ENCODE peak calls at places on chromosomes 16 and 17, in eight cellular contexts. J, I, P, V, R, E, B and H are unnamed samples.

GRCh38 chr17:9038380-9038779 is 17.1 kb downstream of the NTN1 start:
- DNase-seq in J (no peak), I (no peak), P (no peak), V (no peak), R (no peak), E (no peak), B (no peak), H (no peak)

GRCh38 chr16:77896357-77896972 is 108.1 kb downstream of the VAT1L start:
- DNase-seq in J (peak), I (peak), P (no peak), V (no peak), R (no peak), E (no peak), B (no peak), H (no peak)

GRCh38 chr16:85989863-85990643 is 91.1 kb downstream of the IRF8 start:
- DNase-seq in J (no peak), I (peak), P (no peak), V (no peak), R (no peak), E (no peak), B (peak), H (no peak)

GRCh38 chr17:82215095-82215971 is 2.7 kb upstream of the CCDC57 start:
- DNase-seq in J (peak), I (peak), P (no peak), V (no peak), R (no peak), E (peak), B (peak), H (no peak)

GRCh38 chr16:25073849-25074248 is 37.7 kb upstream of the LCMT1 start:
- DNase-seq in J (no peak), I (no peak), P (no peak), V (no peak), R (no peak), E (no peak), B (peak), H (no peak)

GRCh38 chr17:17706140-17707060 is 25.1 kb downstream of the RAI1 start:
- DNase-seq in J (no peak), I (no peak), P (no peak), V (no peak), R (no peak), E (peak), B (no peak), H (no peak)

GRCh38 chr16:84308120-84308519 is 13.4 kb downstream of the WFDC1 start:
- DNase-seq in J (peak), I (peak), P (no peak), V (no peak), R (no peak), E (peak), B (peak), H (no peak)

GRCh38 chr17:73929860-73930430 is 273.5 kb upstream of the RPL38 start:
- DNase-seq in J (no peak), I (no peak), P (no peak), V (no peak), R (no peak), E (no peak), B (no peak), H (no peak)

GRCh38 chr17:35725917-35726608 is 5.4 kb upstream of the RASL10B start:
- DNase-seq in J (no peak), I (no peak), P (no peak), V (no peak), R (no peak), E (peak), B (no peak), H (no peak)

GRCh38 chr16:23452221-23452571 is 793 bp downstream of the COG7 start:
- DNase-seq in J (peak), I (peak), P (no peak), V (no peak), R (no peak), E (no peak), B (no peak), H (no peak)

GRCh38 chr17:57662021-57662420 is 83.1 kb downstream of the CCDC182 start:
- DNase-seq in J (no peak), I (no peak), P (no peak), V (no peak), R (no peak), E (no peak), B (no peak), H (no peak)

GRCh38 chr16:67415872-67416793 is at the start of gene ZDHHC1:
- DNase-seq in J (peak), I (peak), P (peak), V (peak), R (no peak), E (peak), B (peak), H (peak)

GRCh38 chr16:69482410-69482951 is 58.1 kb downstream of the CYB5B start:
- DNase-seq in J (peak), I (peak), P (no peak), V (no peak), R (no peak), E (peak), B (no peak), H (no peak)

GRCh38 chr16:50246299-50247122 is 19.8 kb upstream of the ADCY7 start:
- DNase-seq in J (no peak), I (no peak), P (no peak), V (no peak), R (no peak), E (no peak), B (no peak), H (no peak)

GRCh38 chr17:58112970-58113631 is 29.9 kb downstream of the DYNLL2 start:
- DNase-seq in J (peak), I (peak), P (peak), V (peak), R (peak), E (peak), B (peak), H (peak)

GRCh38 chr16:48409839-48410610 is 24.8 kb upstream of the SIAH1 start:
- DNase-seq in J (peak), I (peak), P (no peak), V (no peak), R (no peak), E (peak), B (no peak), H (no peak)

GRCh38 chr17:1627219-1627986 is 1.2 kb downstream of the SLC43A2 start:
- DNase-seq in J (no peak), I (no peak), P (no peak), V (no peak), R (no peak), E (no peak), B (peak), H (no peak)

GRCh38 chr17:28720247-28720996 is 637 bp downstream of the RPL23A start:
- DNase-seq in J (no peak), I (no peak), P (no peak), V (no peak), R (no peak), E (no peak), B (peak), H (no peak)

GRCh38 chr16:23324727-23325126 is 22.6 kb downstream of the SCNN1B start:
- DNase-seq in J (no peak), I (no peak), P (no peak), V (no peak), R (no peak), E (no peak), B (no peak), H (no peak)

GRCh38 chr16:57235128-57236092 is 9.6 kb upstream of the ARL2BP start:
- DNase-seq in J (peak), I (peak), P (no peak), V (no peak), R (no peak), E (no peak), B (peak), H (no peak)

GRCh38 chr16:79509221-79509631 is 91.3 kb downstream of the MAF start:
- DNase-seq in J (no peak), I (no peak), P (no peak), V (no peak), R (no peak), E (no peak), B (no peak), H (no peak)

GRCh38 chr16:4702466-4702808 is 9.1 kb downstream of the NUDT16L1 start:
- DNase-seq in J (no peak), I (peak), P (no peak), V (no peak), R (no peak), E (no peak), B (no peak), H (no peak)
- TF ChIP-seq CTCF in J (no peak), I (no peak), P (no peak), V (no peak), R (no peak), E (no peak), B (no peak), H (no peak)

DNA sequence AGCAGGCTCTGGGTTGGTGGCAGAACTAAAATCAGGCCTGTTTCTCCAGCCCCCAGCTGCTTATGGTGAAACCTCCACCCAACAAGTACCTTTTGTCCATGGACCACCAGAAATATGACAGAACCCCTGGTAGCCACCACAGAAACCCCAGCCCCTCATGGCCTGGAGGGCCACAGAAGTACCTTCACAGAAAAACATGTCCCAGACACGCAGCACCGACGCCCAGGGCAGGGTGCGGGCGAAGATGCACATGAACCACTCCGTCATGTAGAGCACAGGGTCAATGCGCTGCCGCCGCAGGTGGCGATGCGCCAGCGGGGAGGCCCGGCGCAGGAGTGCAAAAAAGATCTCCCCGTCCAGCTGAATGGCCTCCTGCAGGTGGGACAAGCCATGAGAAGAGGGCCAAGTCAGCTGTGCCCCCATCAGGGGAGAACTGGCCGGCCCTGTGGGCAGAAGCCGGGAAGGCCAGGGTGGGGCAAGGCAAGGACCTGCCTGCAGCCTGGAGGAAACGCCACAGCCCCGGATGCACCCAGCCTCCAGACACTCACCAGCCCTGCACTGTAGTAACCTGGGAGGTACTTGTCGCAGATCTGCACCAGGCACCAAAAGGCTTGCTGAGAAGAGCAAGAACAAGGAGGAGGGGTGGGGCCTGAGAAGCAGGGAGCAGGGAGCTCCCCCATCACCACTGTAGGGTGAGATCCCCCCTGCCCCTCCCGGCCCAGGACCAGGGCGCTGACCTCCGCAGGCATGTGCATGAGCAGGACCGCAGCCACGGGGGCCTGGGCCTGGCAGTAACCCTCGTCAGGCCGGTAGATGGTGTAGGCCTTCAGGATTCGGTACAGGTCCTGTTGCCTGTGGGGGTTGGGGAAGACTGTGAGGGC is 4.1 kb upstream of the CD2BP2 start:
- DNase-seq in J (no peak), I (no peak), P (no peak), V (no peak), R (no peak), E (no peak), B (no peak), H (no peak)
- TF ChIP-seq CTCF in J (no peak), I (no peak), P (no peak), V (no peak), R (no peak), E (no peak), B (no peak), H (no peak)

GRCh38 chr16:27268376-27269299 is at the start of gene NSMCE1:
- DNase-seq in J (peak), I (peak), P (peak), V (peak), R (peak), E (peak), B (peak), H (peak)
- TF ChIP-seq CTCF in J (no peak), I (peak), P (no peak), V (no peak), R (no peak), E (peak), B (no peak), H (no peak)

GRCh38 chr16:81902025-81902424 is 109.2 kb downstream of the SDR42E1 start:
- DNase-seq in J (no peak), I (peak), P (no peak), V (no peak), R (no peak), E (no peak), B (no peak), H (no peak)
- TF ChIP-seq CTCF in J (no peak), I (no peak), P (no peak), V (no peak), R (no peak), E (no peak), B (no peak), H (no peak)